ENCODE peak calls at places on chromosome 10, in eight cellular contexts. D, U, V, S, X, C, B and I are unnamed samples.

GRCh38 chr10:23063387-23064287 is 31.7 kb upstream of the MSRB2 start:
- DNase-seq in B (no peak), U (no peak), D (no peak), C (peak; percentile 63), V (no peak), S (no peak), X (peak; percentile 16), I (no peak)

GRCh38 chr10:48454302-48455054 is 148.0 kb downstream of the MAPK8 start:
- DNase-seq in B (no peak), C (no peak), U (peak; percentile 55), S (no peak), V (peak; percentile 70), D (no peak), X (peak; percentile 23), I (peak; percentile 61)

GRCh38 chr10:21084700-21085099 is 187.6 kb upstream of the NEBL start:
- DNase-seq in D (no peak), B (no peak), X (no peak), V (no peak), S (no peak), U (no peak), C (no peak), I (no peak)

GRCh38 chr10:132185601-132186487 is 904 bp upstream of the DPYSL4 start:
- DNase-seq in S (peak; percentile 28), D (no peak), B (peak; percentile 73), C (no peak), X (peak; percentile 43), V (peak; percentile 94), U (no peak), I (no peak)

GRCh38 chr10:35637456-35637855 is 4.6 kb downstream of the FZD8 start:
- DNase-seq in C (no peak), V (peak; percentile 58), X (peak; percentile 22), B (no peak), D (no peak), S (no peak), U (no peak), I (no peak)

GRCh38 chr10:57535306-57535705 is 732.4 kb downstream of the IPMK start:
- DNase-seq in B (no peak), X (no peak), U (no peak), D (no peak), S (no peak), C (no peak), V (no peak), I (no peak)

GRCh38 chr10:124290095-124290795 is 128.5 kb downstream of the OAT start:
- DNase-seq in X (peak; percentile 67), V (no peak), U (peak; percentile 70), B (no peak), S (no peak), D (no peak), C (no peak), I (peak; percentile 70)

GRCh38 chr10:25068152-25069058 is 52.0 kb downstream of the THNSL1 start:
- DNase-seq in V (peak; percentile 11), B (no peak), X (peak; percentile 23), C (no peak), U (no peak), D (no peak), S (no peak), I (no peak)

GRCh38 chr10:77037735-77038411 is 599.7 kb downstream of the KCNMA1 start:
- DNase-seq in B (no peak), V (peak; percentile 13), C (no peak), X (no peak), D (no peak), U (no peak), S (no peak), I (no peak)

GRCh38 chr10:97740613-97741012 is 3.7 kb downstream of the ZFYVE27 start:
- DNase-seq in V (no peak), X (no peak), D (no peak), U (no peak), C (no peak), B (no peak), S (no peak), I (no peak)

GRCh38 chr10:1074748-1075358 is 18.7 kb downstream of the WDR37 start:
- DNase-seq in U (no peak), S (no peak), D (no peak), B (no peak), C (no peak), V (peak; percentile 50), X (peak; percentile 42), I (no peak)

GRCh38 chr10:86210416-86210815 is 156.2 kb downstream of the GRID1 start:
- DNase-seq in D (no peak), C (no peak), B (no peak), X (no peak), S (no peak), V (no peak), U (no peak), I (no peak)

GRCh38 chr10:120423350-120424197 is 33.5 kb upstream of the PLPP4 start:
- DNase-seq in C (no peak), B (no peak), V (peak; percentile 65), U (no peak), S (no peak), D (no peak), X (peak; percentile 81), I (no peak)

GRCh38 chr10:79316671-79317431 is 30.4 kb upstream of the PPIF start:
- DNase-seq in U (no peak), B (no peak), V (peak; percentile 64), D (no peak), S (no peak), C (no peak), X (peak; percentile 31), I (no peak)

GRCh38 chr10:971150-971542 is 17.1 kb upstream of the GTPBP4 start:
- DNase-seq in V (no peak), D (no peak), U (peak; percentile 82), B (no peak), S (no peak), C (no peak), X (peak; percentile 32), I (no peak)

GRCh38 chr10:87961314-87961713 is 97.9 kb downstream of the PTEN start:
- DNase-seq in X (peak; percentile 34), V (no peak), S (no peak), D (no peak), B (no peak), C (no peak), U (no peak), I (no peak)

GRCh38 chr10:78203915-78204818 is 170.5 kb downstream of the RPS24 start:
- DNase-seq in X (no peak), U (no peak), B (no peak), D (no peak), V (no peak), C (no peak), S (no peak), I (peak; percentile 77)

GRCh38 chr10:97726636-97727178 is 10.2 kb upstream of the ZFYVE27 start:
- DNase-seq in S (no peak), D (no peak), V (peak; percentile 76), X (peak; percentile 87), C (peak; percentile 65), B (peak; percentile 3), U (no peak), I (no peak)

GRCh38 chr10:58741673-58742072 is 229.0 kb downstream of the BICC1 start:
- DNase-seq in X (no peak), S (no peak), C (no peak), V (no peak), U (no peak), D (no peak), B (no peak), I (no peak)

GRCh38 chr10:76643465-76643864 is 994.1 kb downstream of the KCNMA1 start:
- DNase-seq in U (peak; percentile 94), B (no peak), C (peak; percentile 69), X (no peak), S (no peak), V (no peak), D (no peak), I (no peak)

GRCh38 chr10:28914721-28915120 is 237.4 kb downstream of the BAMBI start:
- DNase-seq in C (no peak), S (no peak), D (no peak), V (no peak), U (no peak), B (no peak), X (peak; percentile 26), I (no peak)

GRCh38 chr10:111967116-111967515 is 216.4 kb downstream of the GPAM start:
- DNase-seq in C (no peak), D (no peak), U (no peak), V (no peak), B (no peak), X (no peak), S (no peak), I (no peak)

GRCh38 chr10:115092258-115092554 is 959 bp upstream of the ATRNL1 start:
- DNase-seq in S (no peak), C (no peak), D (no peak), B (no peak), V (no peak), X (peak; percentile 34), U (no peak), I (no peak)
- H3K4me3 ChIP-seq in S (peak overlapping the region; percentile 46), C (peak overlapping the region; percentile 96), D (peak overlapping the region; percentile 82), B (no peak overlapping the region), V (peak overlapping the region; percentile 84), X (peak overlapping the region; percentile 66), U (peak overlapping the region; percentile 65), I (peak overlapping the region; percentile 87)

GRCh38 chr10:62818426-62819011 is 2.4 kb upstream of the EGR2 start:
- DNase-seq in X (peak; percentile 4), V (peak; percentile 87), U (no peak), D (no peak), B (peak; percentile 54), C (no peak), S (no peak), I (no peak)
- H3K4me3 ChIP-seq in X (peak overlapping the region; percentile 77), V (peak overlapping the region; percentile 26), U (peak overlapping the region; percentile 69), D (peak overlapping the region; percentile 95), B (peak overlapping the region; percentile 26), C (peak overlapping the region; percentile 90), S (peak overlapping the region; percentile 85), I (peak overlapping the region; percentile 92)

DNA sequence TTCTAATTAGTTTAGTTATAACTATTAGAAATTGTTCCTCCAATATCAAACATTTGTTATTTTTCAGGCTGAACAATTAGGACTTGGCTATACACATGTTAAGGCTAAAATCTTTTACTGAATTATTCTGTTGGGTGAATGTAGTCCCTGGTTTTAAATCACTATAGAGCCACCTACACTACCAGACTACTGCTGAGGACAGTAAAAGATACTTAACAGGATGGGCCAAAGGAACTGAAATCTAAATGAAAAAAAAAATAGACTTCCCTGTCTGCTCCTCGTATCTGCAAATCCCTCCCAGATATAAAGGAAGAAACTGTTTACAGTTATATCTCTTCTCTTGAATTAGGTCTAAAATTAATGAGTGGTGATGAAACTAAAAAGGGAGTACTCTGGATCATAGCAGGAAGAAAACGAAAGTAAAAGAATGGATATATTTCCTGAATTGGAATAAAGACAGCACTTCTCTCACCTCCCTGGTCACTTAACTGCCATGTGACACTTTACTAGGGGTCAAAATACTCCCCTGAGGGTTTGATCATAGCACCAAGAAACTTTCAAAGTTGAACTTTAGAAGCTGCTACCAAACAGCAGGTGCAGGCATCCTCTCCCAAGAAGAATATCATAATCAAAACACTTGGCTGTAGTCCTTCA is 12.7 kb downstream of the FBXW4 start:
- DNase-seq in S (no peak), D (no peak), X (peak; percentile 13), C (no peak), B (no peak), U (no peak), V (no peak), I (no peak)
- H3K4me3 ChIP-seq in S (no peak overlapping the region), D (peak overlapping the region; percentile 46), X (no peak overlapping the region), C (no peak overlapping the region), B (no peak overlapping the region), U (peak overlapping the region; percentile 18), V (no peak overlapping the region), I (peak overlapping the region; percentile 29)

GRCh38 chr10:133231244-133231945 is 1.4 kb downstream of the UTF1 start:
- DNase-seq in V (no peak), U (no peak), D (no peak), B (no peak), S (no peak), C (no peak), X (no peak), I (no peak)
- H3K4me3 ChIP-seq in V (peak overlapping the region; percentile 58), U (no peak overlapping the region), D (no peak overlapping the region), B (no peak overlapping the region), S (no peak overlapping the region), C (no peak overlapping the region), X (no peak overlapping the region), I (peak overlapping the region; percentile 60)